ENCODE peak calls at places on chromosome 18, in nine cellular contexts. Q is body of pancreas, H is left ventricle myocardium inferior, C is adrenal gland, T is transverse colon, E is PC-9, A is tibial nerve, K is sigmoid colon, V is upper lobe of left lung. X is an unnamed sample. For H3K9me3, the result is how much of the 10 kb centered on the place peaks cover.

GRCh38 chr18:61556862-61557261 is 223.6 kb downstream of the CDH20 start:
- DNase-seq in Q (no peak), H (no peak), C (no peak), T (no peak), E (no peak), A (no peak), K (no peak), V (no peak), X (no peak)

GRCh38 chr18:28183418-28184078 is 6.6 kb upstream of the CDH2 start:
- DNase-seq in Q (no peak), H (no peak), C (no peak), T (no peak), E (no peak), A (no peak), K (no peak), V (no peak), X (no peak)

GRCh38 chr18:60358516-60358915 is 14.1 kb downstream of the MC4R start:
- DNase-seq in Q (no peak), H (no peak), C (no peak), T (no peak), E (no peak), A (no peak), K (no peak), V (no peak), X (no peak)

GRCh38 chr18:68083131-68083530 is 566.6 kb upstream of the DSEL start:
- DNase-seq in Q (no peak), H (no peak), C (no peak), T (no peak), E (no peak), A (no peak), K (no peak), V (no peak), X (no peak)

GRCh38 chr18:68847219-68847860 is 49.5 kb downstream of the CCDC102B start:
- DNase-seq in Q (no peak), H (no peak), C (no peak), T (no peak), E (no peak), A (no peak), K (no peak), V (no peak), X (no peak)

GRCh38 chr18:9737814-9738160 is 29.7 kb downstream of the RAB31 start:
- DNase-seq in Q (peak), H (no peak), C (peak), T (no peak), E (no peak), A (no peak), K (no peak), V (no peak), X (no peak)

GRCh38 chr18:57113783-57114465 is 33.0 kb upstream of the BOD1L2 start:
- DNase-seq in Q (no peak), H (no peak), C (no peak), T (no peak), E (no peak), A (no peak), K (no peak), V (no peak), X (no peak)

GRCh38 chr18:72542993-72543361 is 1.2 kb downstream of the CBLN2 start:
- DNase-seq in Q (no peak), H (no peak), C (no peak), T (no peak), E (no peak), A (no peak), K (no peak), V (no peak), X (no peak)

GRCh38 chr18:63551769-63552168 is 9.6 kb downstream of the SERPINB12 start:
- DNase-seq in Q (no peak), H (no peak), C (no peak), T (no peak), E (no peak), A (no peak), K (no peak), V (no peak), X (no peak)

GRCh38 chr18:59696311-59697235 is 650 bp downstream of the CCBE1 start:
- DNase-seq in Q (no peak), H (peak), C (peak), T (peak), E (no peak), A (no peak), K (peak), V (no peak), X (no peak)

GRCh38 chr18:67896471-67896870 is 380.0 kb upstream of the DSEL start:
- DNase-seq in Q (no peak), H (no peak), C (no peak), T (no peak), E (no peak), A (no peak), K (no peak), V (no peak), X (no peak)

GRCh38 chr18:54284967-54285785 is 15.9 kb downstream of the POLI start:
- DNase-seq in Q (peak), H (peak), C (peak), T (peak), E (peak), A (no peak), K (no peak), V (no peak), X (no peak)

GRCh38 chr18:33666915-33667314 is 88.9 kb downstream of the ASXL3 start:
- DNase-seq in Q (no peak), H (no peak), C (no peak), T (no peak), E (no peak), A (no peak), K (no peak), V (no peak), X (no peak)

GRCh38 chr18:64202229-64202835 is 53.4 kb upstream of the LINC00305 start:
- DNase-seq in Q (no peak), H (no peak), C (no peak), T (no peak), E (no peak), A (no peak), K (no peak), V (no peak), X (no peak)

GRCh38 chr18:58756596-58757240 is 85.5 kb downstream of the MALT1 start:
- DNase-seq in Q (no peak), H (no peak), C (no peak), T (no peak), E (no peak), A (no peak), K (no peak), V (no peak), X (no peak)

GRCh38 chr18:7576685-7577084 is 9.6 kb downstream of the PTPRM start:
- DNase-seq in Q (no peak), H (no peak), C (no peak), T (no peak), E (no peak), A (no peak), K (no peak), V (no peak), X (no peak)

GRCh38 chr18:5961828-5962150 is 66.5 kb upstream of the TMEM200C start:
- DNase-seq in Q (no peak), H (no peak), C (no peak), T (no peak), E (no peak), A (no peak), K (no peak), V (no peak), X (no peak)

GRCh38 chr18:79927597-79928562 is 23.6 kb downstream of the SLC66A2 start:
- DNase-seq in Q (peak), H (no peak), C (peak), T (peak), E (no peak), A (no peak), K (peak), V (peak), X (peak)

GRCh38 chr18:58135170-58135569 is 91.1 kb downstream of the NEDD4L start:
- DNase-seq in Q (no peak), H (no peak), C (no peak), T (peak), E (no peak), A (no peak), K (no peak), V (peak), X (no peak)

GRCh38 chr18:8933714-8934284 is 168.7 kb upstream of the NDUFV2 start:
- DNase-seq in Q (no peak), H (no peak), C (no peak), T (no peak), E (no peak), A (no peak), K (no peak), V (no peak), X (no peak)

GRCh38 chr18:75586576-75586975 is 159.1 kb upstream of the SMIM21 start:
- DNase-seq in Q (no peak), H (no peak), C (no peak), T (no peak), E (no peak), A (no peak), K (no peak), V (no peak), X (no peak)

GRCh38 chr18:49476664-49477411 is 10.2 kb downstream of the C18orf32 start:
- DNase-seq in Q (no peak), H (no peak), C (peak), T (no peak), E (peak), A (no peak), K (no peak), V (peak), X (no peak)

GRCh38 chr18:30288662-30289414 is 753.7 kb downstream of the DSC3 start:
- DNase-seq in Q (no peak), H (no peak), C (no peak), T (no peak), E (no peak), A (no peak), K (no peak), V (no peak), X (no peak)

GRCh38 chr18:5073026-5073944 is 123.8 kb downstream of the AKAIN1 start:
- DNase-seq in Q (peak), H (no peak), C (peak), T (peak), E (no peak), A (no peak), K (no peak), V (no peak), X (no peak)

GRCh38 chr18:80154293-80154692 is 45.2 kb downstream of the ADNP2 start:
- DNase-seq in Q (peak), H (no peak), C (no peak), T (no peak), E (no peak), A (no peak), K (no peak), V (no peak), X (no peak)

GRCh38 chr18:31429623-31430022 is 17.9 kb upstream of the DSG3 start:
- DNase-seq in Q (no peak), H (no peak), C (no peak), T (peak), E (no peak), A (no peak), K (no peak), V (no peak), X (no peak)

GRCh38 chr18:36187826-36188721 is 777 bp downstream of the MOCOS start:
- DNase-seq in Q (peak), H (peak), C (peak), T (no peak), E (peak), A (no peak), K (no peak), V (no peak), X (no peak)

GRCh38 chr18:63322908-63323634 is 3.5 kb upstream of the BCL2 start:
- DNase-seq in Q (peak), H (no peak), C (peak), T (peak), E (peak), A (no peak), K (peak), V (peak), X (peak)

GRCh38 chr18:77254711-77255110 is 5.1 kb downstream of the GALR1 start:
- DNase-seq in Q (no peak), H (no peak), C (no peak), T (no peak), E (no peak), A (no peak), K (no peak), V (no peak), X (no peak)

GRCh38 chr18:7363338-7363737 is 132.4 kb downstream of the LRRC30 start:
- DNase-seq in Q (no peak), H (no peak), C (no peak), T (no peak), E (no peak), A (no peak), K (no peak), V (no peak), X (no peak)

GRCh38 chr18:46502444-46502843 is 154.6 kb downstream of the LOXHD1 start:
- DNase-seq in Q (no peak), H (no peak), C (no peak), T (no peak), E (no peak), A (no peak), K (peak), V (no peak), X (no peak)

GRCh38 chr18:44951748-44952147 is 271.1 kb downstream of the SETBP1 start:
- DNase-seq in Q (no peak), H (no peak), C (no peak), T (no peak), E (no peak), A (no peak), K (no peak), V (no peak), X (no peak)
- TF ChIP-seq CTCF in Q (no peak), H (no peak), C (no peak), T (no peak), E (no peak), A (no peak), K (no peak), V (no peak), X (no peak)

GRCh38 chr18:74529378-74529777 is 4.9 kb upstream of the CNDP1 start:
- DNase-seq in Q (no peak), H (no peak), C (no peak), T (no peak), E (no peak), A (no peak), K (peak), V (no peak), X (no peak)
- H3K27ac ChIP-seq in Q (no peak), H (no peak), C (no peak), T (no peak), E (no peak), A (no peak), K (no peak), V (no peak), X (no peak)

DNA sequence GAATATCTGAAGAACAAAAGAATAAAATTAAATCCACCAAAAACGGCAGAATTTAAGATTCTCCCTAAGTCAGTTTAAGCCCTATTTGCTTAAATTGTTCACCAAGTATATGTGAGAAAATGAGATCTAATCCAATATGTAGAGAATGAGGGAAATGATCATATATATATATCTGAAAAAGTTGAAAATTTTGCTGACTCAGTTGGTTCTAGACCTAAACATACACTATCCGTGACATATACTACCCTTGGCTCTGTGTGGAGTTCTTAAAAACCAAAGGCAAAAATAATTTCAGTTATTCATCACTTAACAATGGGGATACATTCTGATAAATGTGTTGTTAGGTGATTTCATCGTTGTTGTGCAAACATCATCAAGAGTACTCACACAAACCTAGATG is 7.3 kb downstream of the SS18 start:
- DNase-seq in Q (no peak), H (no peak), C (no peak), T (no peak), E (no peak), A (no peak), K (no peak), V (no peak), X (no peak)
- H3K9me3 ChIP-seq in Q (under half), H (under half), C (under half), T (under half), E (under half), A (under half), K (under half), V (under half), X (under half)

GRCh38 chr18:32461704-32462272 is 8.9 kb downstream of the GAREM1 start:
- DNase-seq in Q (no peak), H (no peak), C (no peak), T (no peak), E (no peak), A (no peak), K (no peak), V (no peak), X (no peak)
- TF ChIP-seq CTCF in Q (no peak), H (peak), C (no peak), T (no peak), E (no peak), A (no peak), K (no peak), V (no peak), X (no peak)

DNA sequence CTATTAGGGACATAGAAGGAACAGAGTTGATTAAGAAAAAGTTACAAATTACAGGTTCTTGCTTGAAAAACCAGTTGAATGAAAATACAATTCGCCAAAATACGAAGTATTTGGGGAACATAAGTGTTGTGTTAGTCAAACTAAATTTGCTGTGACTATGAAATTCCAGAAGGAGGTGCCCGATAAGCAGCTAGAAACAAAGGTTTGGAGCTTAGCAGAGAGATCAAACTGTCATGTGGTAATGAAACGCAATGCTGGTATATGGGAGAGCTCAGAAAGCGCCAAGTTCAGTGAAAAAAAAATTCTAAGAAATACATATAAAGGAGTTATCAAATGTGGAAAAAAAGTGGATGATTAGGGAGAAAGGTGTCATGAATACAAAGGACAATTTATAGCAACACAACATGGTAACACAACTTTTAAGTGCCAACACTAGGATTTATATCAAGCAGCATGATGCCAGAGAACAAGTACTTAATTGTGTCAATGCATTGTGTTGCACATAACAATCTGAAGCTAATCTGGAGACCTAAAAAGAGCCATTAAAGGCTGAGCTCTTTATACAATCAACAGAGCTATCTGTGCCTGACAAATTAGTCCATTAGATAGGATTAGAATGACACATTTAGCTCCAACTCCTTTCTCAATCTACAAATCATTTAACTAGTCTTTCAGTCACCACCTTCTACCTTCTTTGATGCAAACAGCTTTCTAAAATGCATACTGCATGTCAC is 31.2 kb downstream of the SMAD2 start:
- DNase-seq in Q (no peak), H (no peak), C (no peak), T (no peak), E (no peak), A (no peak), K (no peak), V (no peak), X (no peak)
- H3K27ac ChIP-seq in Q (no peak), H (no peak), C (no peak), T (no peak), E (no peak), A (no peak), K (no peak), V (no peak), X (no peak)